ENCODE peak calls at places on chromosomes 3 and 15, in five cellular contexts. L is HTR-8/SVneo, E is AG09309, O is ovary, K is amniotic epithelial cell. R is an unnamed sample.

GRCh38 chr3:45545476-45545875 is 49.1 kb upstream of the LIMD1 start:
- DNase-seq in L (peak), E (no peak), O (no peak), K (no peak), R (no peak)

GRCh38 chr15:48856947-48857346 is 21.0 kb upstream of the EID1 start:
- DNase-seq in L (no peak), E (no peak), O (no peak), K (no peak), R (peak)

GRCh38 chr3:77081240-77081661 is 41.4 kb downstream of the ROBO2 start:
- DNase-seq in L (no peak), E (peak), O (peak), K (peak), R (peak)

GRCh38 chr3:29072626-29073025 is 208.2 kb upstream of the RBMS3 start:
- DNase-seq in L (no peak), E (no peak), O (no peak), K (peak), R (peak)

GRCh38 chr15:92883643-92884458 is 16.3 kb upstream of the CHD2 start:
- DNase-seq in L (no peak), E (no peak), O (no peak), K (peak), R (peak)

GRCh38 chr15:63250312-63250965 is 27.0 kb upstream of the APH1B start:
- DNase-seq in L (peak), E (peak), O (no peak), K (peak), R (peak)

GRCh38 chr15:67013696-67014095 is 51.7 kb upstream of the SMAD3 start:
- DNase-seq in L (peak), E (peak), O (no peak), K (no peak), R (peak)

GRCh38 chr3:109685084-109686079 is 348.0 kb upstream of the DPPA4 start:
- DNase-seq in L (peak), E (peak), O (peak), K (peak), R (peak)

GRCh38 chr3:26004205-26004604 is 214.3 kb downstream of the OXSM start:
- DNase-seq in L (no peak), E (no peak), O (no peak), K (no peak), R (no peak)

GRCh38 chr3:48596157-48596556 is 1.0 kb upstream of the COL7A1 start:
- DNase-seq in L (no peak), E (no peak), O (no peak), K (no peak), R (no peak)

GRCh38 chr3:52049503-52049902 is 6.9 kb downstream of the DUSP7 start:
- DNase-seq in L (no peak), E (no peak), O (no peak), K (no peak), R (no peak)

GRCh38 chr3:112498916-112499315 is 356 bp downstream of the BTLA start:
- DNase-seq in L (no peak), E (no peak), O (no peak), K (no peak), R (no peak)

GRCh38 chr15:39267685-39268084 is 313.2 kb upstream of the THBS1 start:
- DNase-seq in L (no peak), E (no peak), O (no peak), K (peak), R (no peak)

GRCh38 chr3:128488995-128489859 is 3.8 kb downstream of the GATA2 start:
- DNase-seq in L (peak), E (no peak), O (peak), K (no peak), R (no peak)

GRCh38 chr15:38872732-38873131 is 308.1 kb upstream of the RASGRP1 start:
- DNase-seq in L (no peak), E (no peak), O (no peak), K (no peak), R (no peak)

GRCh38 chr3:41532976-41533375 is 333.7 kb downstream of the CTNNB1 start:
- DNase-seq in L (no peak), E (no peak), O (no peak), K (no peak), R (no peak)

GRCh38 chr3:150544726-150545125 is 1.6 kb downstream of the SERP1 start:
- DNase-seq in L (no peak), E (peak), O (no peak), K (peak), R (peak)

GRCh38 chr15:63601026-63601726 is 4.0 kb downstream of the FBXL22 start:
- DNase-seq in L (no peak), E (no peak), O (no peak), K (no peak), R (peak)

GRCh38 chr3:176479291-176479690 is 718.0 kb downstream of the TBL1XR1 start:
- DNase-seq in L (no peak), E (no peak), O (no peak), K (no peak), R (no peak)

GRCh38 chr3:114451051-114451451 is 157.2 kb downstream of the TIGIT start:
- DNase-seq in L (no peak), E (no peak), O (peak), K (no peak), R (no peak)

GRCh38 chr3:31958721-31959152 is 22.3 kb downstream of the OSBPL10 start:
- DNase-seq in L (no peak), E (no peak), O (no peak), K (no peak), R (no peak)

GRCh38 chr3:10370429-10370828 is 49.5 kb upstream of the SEC13 start:
- DNase-seq in L (no peak), E (no peak), O (no peak), K (no peak), R (peak)

GRCh38 chr3:37852771-37853170 is 8.9 kb upstream of the CTDSPL start:
- DNase-seq in L (no peak), E (no peak), O (no peak), K (no peak), R (no peak)

GRCh38 chr3:132083583-132084372 is 49.0 kb upstream of the CPNE4 start:
- DNase-seq in L (no peak), E (peak), O (no peak), K (peak), R (peak)

GRCh38 chr15:92142242-92143232 is 251.1 kb upstream of the ST8SIA2 start:
- DNase-seq in L (no peak), E (no peak), O (no peak), K (no peak), R (no peak)

GRCh38 chr3:73827658-73828313 is 203.0 kb upstream of the PDZRN3 start:
- DNase-seq in L (no peak), E (no peak), O (no peak), K (peak), R (no peak)

GRCh38 chr15:71791975-71792374 is 18.4 kb upstream of the NR2E3 start:
- DNase-seq in L (no peak), E (no peak), O (no peak), K (no peak), R (no peak)

GRCh38 chr3:189871384-189871783 is 240.2 kb downstream of the TP63 start:
- DNase-seq in L (no peak), E (no peak), O (no peak), K (no peak), R (no peak)

GRCh38 chr3:194661946-194662345 is 10.0 kb downstream of the LSG1 start:
- DNase-seq in L (no peak), E (no peak), O (no peak), K (no peak), R (no peak)

GRCh38 chr3:107063351-107063750 is 313.9 kb upstream of the CCDC54 start:
- DNase-seq in L (no peak), E (no peak), O (no peak), K (peak), R (peak)

GRCh38 chr15:86550075-86550474 is 470.4 kb downstream of the AGBL1 start:
- DNase-seq in L (no peak), E (no peak), O (no peak), K (no peak), R (no peak)

GRCh38 chr15:76730262-76730661 is 174.9 kb downstream of the SCAPER start:
- DNase-seq in L (no peak), E (peak), O (no peak), K (no peak), R (peak)

GRCh38 chr15:82849556-82850241 is 40.3 kb downstream of the WHAMM start:
- DNase-seq in L (peak), E (peak), O (peak), K (peak), R (peak)

GRCh38 chr3:50256978-50257890 is 11.7 kb upstream of the SEMA3B start:
- DNase-seq in L (no peak), E (no peak), O (no peak), K (no peak), R (peak)

GRCh38 chr3:28240440-28240839 is 979 bp upstream of the CMC1 start:
- DNase-seq in L (no peak), E (no peak), O (no peak), K (no peak), R (no peak)

GRCh38 chr15:70936326-70936725 is 43.7 kb downstream of the LRRC49 start:
- DNase-seq in L (no peak), E (no peak), O (no peak), K (peak), R (peak)

GRCh38 chr3:154129625-154130024 is 8.4 kb downstream of the ARHGEF26 start:
- DNase-seq in L (no peak), E (no peak), O (no peak), K (peak), R (no peak)

GRCh38 chr15:92809064-92809879 is 90.9 kb upstream of the CHD2 start:
- DNase-seq in L (peak), E (peak), O (peak), K (peak), R (peak)